ENCODE peak calls at places on chromosomes 3 and 15, in five cellular contexts. One of them, this sample, is unnamed.

GRCh38 chr15:25397110-25397509 is 41.7 kb downstream of the UBE3A start:
- DNase-seq in PC-3: no peak
- DNase-seq in HCT116: no peak
- DNase-seq in mammary epithelial cell: peak
- DNase-seq in cardiac muscle cell: no peak
- DNase-seq in this sample: no peak

GRCh38 chr3:28617821-28618220 is 269.2 kb upstream of the AZI2 start:
- DNase-seq in PC-3: no peak
- DNase-seq in HCT116: no peak
- DNase-seq in mammary epithelial cell: no peak
- DNase-seq in cardiac muscle cell: no peak
- DNase-seq in this sample: no peak

GRCh38 chr3:3178498-3179328 is 778 bp downstream of the CRBN start:
- DNase-seq in PC-3: no peak
- DNase-seq in HCT116: no peak
- DNase-seq in mammary epithelial cell: no peak
- DNase-seq in cardiac muscle cell: no peak
- DNase-seq in this sample: no peak

GRCh38 chr3:51940648-51941421 is 869 bp downstream of the RRP9 start:
- DNase-seq in PC-3: no peak
- DNase-seq in HCT116: no peak
- DNase-seq in mammary epithelial cell: peak
- DNase-seq in cardiac muscle cell: peak
- DNase-seq in this sample: no peak

GRCh38 chr15:80480909-80481308 is 76.7 kb downstream of the ARNT2 start:
- DNase-seq in PC-3: peak
- DNase-seq in HCT116: no peak
- DNase-seq in mammary epithelial cell: peak
- DNase-seq in cardiac muscle cell: peak
- DNase-seq in this sample: peak

GRCh38 chr15:73650387-73651126 is 17.4 kb upstream of the NPTN start:
- DNase-seq in PC-3: no peak
- DNase-seq in HCT116: no peak
- DNase-seq in mammary epithelial cell: peak
- DNase-seq in cardiac muscle cell: peak
- DNase-seq in this sample: no peak

GRCh38 chr3:111076732-111077131 is 5.1 kb downstream of the NECTIN3 start:
- DNase-seq in PC-3: no peak
- DNase-seq in HCT116: no peak
- DNase-seq in mammary epithelial cell: no peak
- DNase-seq in cardiac muscle cell: no peak
- DNase-seq in this sample: no peak

GRCh38 chr15:92803852-92804609 is 96.1 kb upstream of the CHD2 start:
- DNase-seq in PC-3: peak
- DNase-seq in HCT116: peak
- DNase-seq in mammary epithelial cell: peak
- DNase-seq in cardiac muscle cell: peak
- DNase-seq in this sample: peak

GRCh38 chr3:188821998-188822397 is 349.8 kb upstream of the TPRG1 start:
- DNase-seq in PC-3: no peak
- DNase-seq in HCT116: no peak
- DNase-seq in mammary epithelial cell: no peak
- DNase-seq in cardiac muscle cell: no peak
- DNase-seq in this sample: no peak

GRCh38 chr3:195131149-195131548 is 139.8 kb downstream of the XXYLT1 start:
- DNase-seq in PC-3: no peak
- DNase-seq in HCT116: no peak
- DNase-seq in mammary epithelial cell: peak
- DNase-seq in cardiac muscle cell: no peak
- DNase-seq in this sample: no peak
- H3K27ac ChIP-seq in PC-3: no peak
- H3K27ac ChIP-seq in HCT116: no peak
- H3K27ac ChIP-seq in mammary epithelial cell: no peak
- H3K27ac ChIP-seq in cardiac muscle cell: peak
- H3K27ac ChIP-seq in this sample: no peak

DNA sequence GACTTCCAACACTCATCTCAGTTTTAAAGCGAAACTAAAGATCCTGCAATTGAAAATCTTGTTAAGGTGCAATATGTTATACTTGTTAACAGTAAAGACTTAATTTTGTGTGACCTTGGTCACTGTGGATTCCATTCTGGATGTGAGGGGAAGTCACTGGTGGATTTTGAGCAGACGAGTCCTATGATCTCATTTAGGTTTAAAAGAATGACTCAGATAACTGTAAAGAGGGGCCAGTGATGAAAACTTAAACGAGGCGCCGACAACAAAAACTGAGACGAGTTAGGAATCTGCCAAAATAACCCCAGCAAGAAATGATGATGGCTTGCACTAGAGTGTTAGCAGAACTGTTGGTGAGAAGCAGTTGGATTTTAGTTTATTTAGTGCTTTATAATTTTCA is 56.5 kb downstream of the LRRC28 start:
- DNase-seq in PC-3: no peak
- DNase-seq in HCT116: no peak
- DNase-seq in mammary epithelial cell: no peak
- DNase-seq in cardiac muscle cell: peak
- DNase-seq in this sample: no peak
- H3K4me3 ChIP-seq in PC-3: no peak
- H3K4me3 ChIP-seq in HCT116: no peak
- H3K4me3 ChIP-seq in mammary epithelial cell: no peak
- H3K4me3 ChIP-seq in cardiac muscle cell: no peak
- H3K4me3 ChIP-seq in this sample: peak

GRCh38 chr3:44924102-44925084 is 50.0 kb downstream of the TGM4 start:
- DNase-seq in PC-3: peak
- DNase-seq in HCT116: no peak
- DNase-seq in mammary epithelial cell: no peak
- DNase-seq in cardiac muscle cell: peak
- DNase-seq in this sample: no peak

GRCh38 chr3:44926921-44927320 is 49.1 kb downstream of the ZDHHC3 start:
- DNase-seq in PC-3: no peak
- DNase-seq in HCT116: no peak
- DNase-seq in mammary epithelial cell: no peak
- DNase-seq in cardiac muscle cell: no peak
- DNase-seq in this sample: no peak

GRCh38 chr3:44923634-44924033 is 49.2 kb downstream of the TGM4 start:
- DNase-seq in PC-3: no peak
- DNase-seq in HCT116: no peak
- DNase-seq in mammary epithelial cell: no peak
- DNase-seq in cardiac muscle cell: no peak
- DNase-seq in this sample: no peak

GRCh38 chr3:44929782-44930181 is 46.2 kb downstream of the ZDHHC3 start:
- DNase-seq in PC-3: no peak
- DNase-seq in HCT116: no peak
- DNase-seq in mammary epithelial cell: no peak
- DNase-seq in cardiac muscle cell: no peak
- DNase-seq in this sample: no peak

DNA sequence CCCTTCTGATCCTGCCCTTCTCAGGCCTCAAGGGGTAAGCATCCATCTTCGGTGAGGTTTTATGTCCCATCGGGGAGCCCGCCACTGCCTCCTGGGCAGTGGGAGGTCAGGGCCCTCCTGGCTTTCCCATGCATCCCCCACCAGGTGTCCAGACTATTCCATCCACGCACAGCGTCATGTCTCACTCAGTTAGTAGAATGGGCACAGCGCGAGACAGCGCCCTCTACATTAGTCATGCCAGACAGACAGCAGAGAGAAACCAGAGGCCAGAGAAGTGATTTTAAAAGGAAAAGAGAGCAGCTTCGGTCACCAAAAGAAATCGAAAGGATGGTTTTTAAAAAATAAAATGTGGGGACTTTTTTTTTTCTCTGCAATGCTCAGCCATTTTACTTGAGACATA is 49.8 kb downstream of the ZDHHC3 start:
- DNase-seq in PC-3: no peak
- DNase-seq in HCT116: no peak
- DNase-seq in mammary epithelial cell: no peak
- DNase-seq in cardiac muscle cell: no peak
- DNase-seq in this sample: no peak
- TF ChIP-seq CTCF in PC-3: peak
- TF ChIP-seq CTCF in HCT116: peak
- TF ChIP-seq CTCF in mammary epithelial cell: no peak
- TF ChIP-seq CTCF in cardiac muscle cell: no peak
- TF ChIP-seq CTCF in this sample: no peak

DNA sequence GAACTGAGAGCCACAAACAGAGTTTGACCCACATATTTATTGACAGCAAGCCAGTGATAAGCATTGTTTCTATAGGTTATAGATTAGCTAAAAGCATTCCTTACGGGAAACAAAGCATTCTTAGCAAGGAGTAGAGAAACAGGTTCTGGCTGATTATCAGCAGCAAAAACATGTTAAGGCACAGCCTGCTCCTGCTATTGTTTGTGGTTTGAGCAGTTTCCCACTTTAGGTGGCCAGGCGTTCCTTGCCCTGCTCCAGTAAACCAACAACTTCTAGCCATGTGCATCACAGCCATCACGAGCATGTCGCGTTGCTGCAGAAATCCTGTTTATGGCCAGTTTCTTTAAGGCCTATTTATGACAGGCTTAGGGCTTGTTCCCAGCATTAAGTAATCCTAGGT is 44.7 kb upstream of the C2CD4B start:
- DNase-seq in PC-3: no peak
- DNase-seq in HCT116: no peak
- DNase-seq in mammary epithelial cell: peak
- DNase-seq in cardiac muscle cell: no peak
- DNase-seq in this sample: no peak
- H3K27ac ChIP-seq in PC-3: no peak
- H3K27ac ChIP-seq in HCT116: no peak
- H3K27ac ChIP-seq in mammary epithelial cell: peak
- H3K27ac ChIP-seq in cardiac muscle cell: no peak
- H3K27ac ChIP-seq in this sample: no peak

DNA sequence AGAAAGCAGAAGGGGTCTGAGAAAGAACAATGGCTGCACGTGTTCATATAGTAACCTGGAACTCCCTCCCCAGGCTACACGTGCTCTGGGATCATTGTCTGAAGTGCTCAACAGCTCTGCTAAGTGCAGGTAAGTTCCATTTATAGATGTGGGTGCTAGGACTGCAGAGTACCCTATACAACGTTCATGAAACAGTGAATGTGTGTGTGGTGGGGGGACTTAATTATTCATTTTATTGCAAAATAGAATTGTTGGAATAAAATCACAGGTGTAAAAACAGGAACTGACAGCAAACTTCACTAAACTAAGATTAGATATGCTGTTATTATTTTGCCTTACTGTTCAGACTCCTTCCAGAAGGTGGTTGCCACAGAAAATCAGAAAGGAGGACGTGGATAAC is 68.5 kb downstream of the CCR4 start:
- DNase-seq in PC-3: no peak
- DNase-seq in HCT116: no peak
- DNase-seq in mammary epithelial cell: no peak
- DNase-seq in cardiac muscle cell: no peak
- DNase-seq in this sample: no peak
- H3K4me3 ChIP-seq in PC-3: no peak
- H3K4me3 ChIP-seq in HCT116: no peak
- H3K4me3 ChIP-seq in mammary epithelial cell: no peak
- H3K4me3 ChIP-seq in cardiac muscle cell: no peak
- H3K4me3 ChIP-seq in this sample: no peak